ENCODE peak calls at places on chromosome 16, in four cellular contexts. Y is activated CD4-positive, alpha-beta T cell treated with anti-CD3 and anti-CD28 coated beads for 24 hours; B is GM03348; G is NCI-H1092. M is an unnamed sample.

GRCh38 chr16:24970708-24971107 is 44.5 kb downstream of the ARHGAP17 start:
- DNase-seq in Y (no peak), B (no peak), G (no peak), M (no peak)

GRCh38 chr16:78105517-78105916 is 6.1 kb downstream of the WWOX start:
- DNase-seq in Y (no peak), B (no peak), G (no peak), M (no peak)

GRCh38 chr16:84821728-84822676 is 2.2 kb downstream of the CRISPLD2 start:
- DNase-seq in Y (no peak), B (peak; percentile 44), G (no peak), M (no peak)

GRCh38 chr16:85148959-85149358 is 36.7 kb upstream of the CIBAR2 start:
- DNase-seq in Y (no peak), B (no peak), G (no peak), M (no peak)

GRCh38 chr16:3642397-3643094 is 11.9 kb upstream of the DNASE1 start:
- DNase-seq in Y (no peak), B (peak; percentile 5), G (no peak), M (no peak)

GRCh38 chr16:19589106-19589505 is 33.6 kb downstream of the VPS35L start:
- DNase-seq in Y (no peak), B (no peak), G (no peak), M (no peak)

GRCh38 chr16:86949116-86949515 is 368.1 kb downstream of the C16orf95 start:
- DNase-seq in Y (no peak), B (no peak), G (no peak), M (no peak)

GRCh38 chr16:50515218-50515617 is 33.0 kb upstream of the NKD1 start:
- DNase-seq in Y (no peak), B (no peak), G (no peak), M (no peak)

GRCh38 chr16:16864536-16864935 is 485.6 kb downstream of the NPIPA7 start:
- DNase-seq in Y (no peak), B (no peak), G (no peak), M (no peak)

GRCh38 chr16:85461814-85462404 is 151.2 kb upstream of the GSE1 start:
- DNase-seq in Y (no peak), B (peak; percentile 73), G (peak; percentile 94), M (no peak)

GRCh38 chr16:65306722-65307121 is 184.9 kb upstream of the CDH11 start:
- DNase-seq in Y (no peak), B (no peak), G (no peak), M (no peak)

GRCh38 chr16:67016143-67016542 is 12.8 kb upstream of the CBFB start:
- DNase-seq in Y (no peak), B (no peak), G (no peak), M (no peak)

GRCh38 chr16:57562669-57563486 is 20.4 kb downstream of the ADGRG5 start:
- DNase-seq in Y (no peak), B (no peak), G (no peak), M (no peak)

GRCh38 chr16:20291807-20292206 is 35.5 kb downstream of the GP2 start:
- DNase-seq in Y (no peak), B (no peak), G (peak; percentile 84), M (no peak)

GRCh38 chr16:85888405-85889331 is 10.3 kb upstream of the IRF8 start:
- DNase-seq in Y (peak; percentile 22), B (peak; percentile 51), G (no peak), M (no peak)

GRCh38 chr16:1828645-1829410 is 1.8 kb downstream of the FAHD1 start:
- DNase-seq in Y (no peak), B (no peak), G (no peak), M (no peak)

GRCh38 chr16:30409125-30410060 is 2.0 kb downstream of the ZNF771 start:
- DNase-seq in Y (peak; percentile 93), B (peak; percentile 93), G (peak; percentile 83), M (no peak)

GRCh38 chr16:67865318-67865717 is 7.5 kb upstream of the EDC4 start:
- DNase-seq in Y (no peak), B (peak; percentile 38), G (no peak), M (no peak)

GRCh38 chr16:68406458-68407041 is 41.8 kb downstream of the SMPD3 start:
- DNase-seq in Y (no peak), B (peak; percentile 74), G (peak; percentile 67), M (no peak)

GRCh38 chr16:81539009-81539820 is 94.6 kb downstream of the CMIP start:
- DNase-seq in Y (no peak), B (peak; percentile 35), G (no peak), M (no peak)

GRCh38 chr16:22323998-22324786 is 27.0 kb downstream of the POLR3E start:
- DNase-seq in Y (no peak), B (no peak), G (no peak), M (no peak)